ENCODE peak calls at places on chromosome 17, in six cellular contexts. One of them, this sample, is unnamed.

GRCh38 chr17:75125984-75126383 is 5.6 kb downstream of the NT5C start:
- DNase-seq in RKO: no peak
- DNase-seq in T-cell: no peak
- DNase-seq in germinal center: peak
- DNase-seq in foreskin keratinocyte: no peak
- DNase-seq in cardiac septum: peak
- DNase-seq in this sample: no peak

GRCh38 chr17:7216242-7217112 is 3.2 kb downstream of the DLG4 start:
- DNase-seq in foreskin keratinocyte: no peak
- DNase-seq in RKO: no peak
- DNase-seq in T-cell: no peak
- DNase-seq in germinal center: no peak
- DNase-seq in cardiac septum: no peak
- DNase-seq in this sample: no peak

GRCh38 chr17:35991075-35991474 is 4.5 kb upstream of the CCL14 start:
- DNase-seq in RKO: no peak
- DNase-seq in T-cell: no peak
- DNase-seq in germinal center: no peak
- DNase-seq in foreskin keratinocyte: no peak
- DNase-seq in cardiac septum: no peak
- DNase-seq in this sample: no peak

GRCh38 chr17:81912441-81913309 is 1.5 kb upstream of the PCYT2 start:
- DNase-seq in germinal center: no peak
- DNase-seq in foreskin keratinocyte: no peak
- DNase-seq in cardiac septum: no peak
- DNase-seq in RKO: no peak
- DNase-seq in T-cell: no peak
- DNase-seq in this sample: peak

GRCh38 chr17:44262654-44263225 is 5.2 kb downstream of the SLC4A1 start:
- DNase-seq in germinal center: no peak
- DNase-seq in cardiac septum: no peak
- DNase-seq in T-cell: no peak
- DNase-seq in RKO: no peak
- DNase-seq in foreskin keratinocyte: no peak
- DNase-seq in this sample: no peak

GRCh38 chr17:57696050-57696449 is 49.0 kb downstream of the CCDC182 start:
- DNase-seq in foreskin keratinocyte: no peak
- DNase-seq in RKO: no peak
- DNase-seq in T-cell: no peak
- DNase-seq in germinal center: no peak
- DNase-seq in cardiac septum: no peak
- DNase-seq in this sample: no peak

GRCh38 chr17:81646869-81647600 is 9.3 kb downstream of the PDE6G start:
- DNase-seq in T-cell: no peak
- DNase-seq in germinal center: no peak
- DNase-seq in RKO: no peak
- DNase-seq in cardiac septum: no peak
- DNase-seq in foreskin keratinocyte: no peak
- DNase-seq in this sample: no peak

GRCh38 chr17:42623732-42624596 is 14.5 kb downstream of the TUBG1 start:
- DNase-seq in germinal center: no peak
- DNase-seq in foreskin keratinocyte: peak
- DNase-seq in cardiac septum: no peak
- DNase-seq in T-cell: no peak
- DNase-seq in RKO: no peak
- DNase-seq in this sample: no peak

GRCh38 chr17:78771758-78772382 is 10.2 kb downstream of the CYTH1 start:
- DNase-seq in RKO: no peak
- DNase-seq in germinal center: no peak
- DNase-seq in T-cell: no peak
- DNase-seq in foreskin keratinocyte: no peak
- DNase-seq in cardiac septum: no peak
- DNase-seq in this sample: no peak

GRCh38 chr17:27207073-27207511 is 86.8 kb upstream of the WSB1 start:
- DNase-seq in germinal center: no peak
- DNase-seq in foreskin keratinocyte: peak
- DNase-seq in T-cell: no peak
- DNase-seq in cardiac septum: no peak
- DNase-seq in RKO: peak
- DNase-seq in this sample: no peak

GRCh38 chr17:7632492-7632894 is 2.6 kb downstream of the SHBG start:
- DNase-seq in RKO: peak
- DNase-seq in germinal center: peak
- DNase-seq in cardiac septum: no peak
- DNase-seq in foreskin keratinocyte: no peak
- DNase-seq in T-cell: no peak
- DNase-seq in this sample: no peak

GRCh38 chr17:32504166-32504990 is 17.6 kb downstream of the CDK5R1 start:
- DNase-seq in cardiac septum: no peak
- DNase-seq in RKO: no peak
- DNase-seq in germinal center: no peak
- DNase-seq in T-cell: no peak
- DNase-seq in foreskin keratinocyte: no peak
- DNase-seq in this sample: no peak

GRCh38 chr17:73412914-73413313 is 101.1 kb upstream of the CDC42EP4 start:
- DNase-seq in RKO: no peak
- DNase-seq in germinal center: no peak
- DNase-seq in foreskin keratinocyte: no peak
- DNase-seq in cardiac septum: no peak
- DNase-seq in T-cell: no peak
- DNase-seq in this sample: no peak

GRCh38 chr17:34556384-34556783 is 23.0 kb upstream of the TMEM132E start:
- DNase-seq in RKO: peak
- DNase-seq in foreskin keratinocyte: no peak
- DNase-seq in T-cell: no peak
- DNase-seq in cardiac septum: no peak
- DNase-seq in germinal center: no peak
- DNase-seq in this sample: no peak

GRCh38 chr17:29376667-29377268 is 13.4 kb upstream of the TAOK1 start:
- DNase-seq in germinal center: no peak
- DNase-seq in RKO: peak
- DNase-seq in foreskin keratinocyte: no peak
- DNase-seq in cardiac septum: no peak
- DNase-seq in T-cell: no peak
- DNase-seq in this sample: no peak

GRCh38 chr17:8687732-8688131 is 56.9 kb downstream of the CCDC42 start:
- DNase-seq in germinal center: no peak
- DNase-seq in cardiac septum: no peak
- DNase-seq in RKO: no peak
- DNase-seq in foreskin keratinocyte: no peak
- DNase-seq in T-cell: no peak
- DNase-seq in this sample: no peak

GRCh38 chr17:73906896-73907600 is 262.8 kb upstream of the SDK2 start:
- DNase-seq in T-cell: no peak
- DNase-seq in foreskin keratinocyte: no peak
- DNase-seq in germinal center: no peak
- DNase-seq in RKO: no peak
- DNase-seq in cardiac septum: no peak
- DNase-seq in this sample: no peak